ENCODE peak calls at places on chromosomes 5 and 9, in five cellular contexts. One of them, this sample, is unnamed.

GRCh38 chr5:91643796-91644195 is 260.7 kb upstream of the ARRDC3 start:
- DNase-seq in cardiac muscle cell: no peak
- DNase-seq in neural progenitor cell: no peak
- DNase-seq in HCT116: no peak
- DNase-seq in choroid plexus epithelial cell: peak; percentile 61
- DNase-seq in this sample: no peak

GRCh38 chr9:131008909-131009618 is at the start of gene LAMC3:
- DNase-seq in cardiac muscle cell: peak; percentile 70
- DNase-seq in neural progenitor cell: peak; percentile 61
- DNase-seq in HCT116: no peak
- DNase-seq in choroid plexus epithelial cell: no peak
- DNase-seq in this sample: no peak

GRCh38 chr9:16598316-16598715 is 272.2 kb downstream of the BNC2 start:
- DNase-seq in cardiac muscle cell: no peak
- DNase-seq in neural progenitor cell: no peak
- DNase-seq in HCT116: no peak
- DNase-seq in choroid plexus epithelial cell: peak; percentile 54
- DNase-seq in this sample: no peak

GRCh38 chr5:146158255-146158654 is 24.2 kb downstream of the LARS1 start:
- DNase-seq in cardiac muscle cell: no peak
- DNase-seq in neural progenitor cell: no peak
- DNase-seq in HCT116: no peak
- DNase-seq in choroid plexus epithelial cell: no peak
- DNase-seq in this sample: no peak

GRCh38 chr9:4196886-4197285 is 103.0 kb downstream of the GLIS3 start:
- DNase-seq in cardiac muscle cell: no peak
- DNase-seq in neural progenitor cell: no peak
- DNase-seq in HCT116: no peak
- DNase-seq in choroid plexus epithelial cell: peak; percentile 37
- DNase-seq in this sample: no peak

GRCh38 chr5:77285442-77285841 is 75.0 kb downstream of the PDE8B start:
- DNase-seq in cardiac muscle cell: no peak
- DNase-seq in neural progenitor cell: no peak
- DNase-seq in HCT116: no peak
- DNase-seq in choroid plexus epithelial cell: no peak
- DNase-seq in this sample: no peak

GRCh38 chr5:119578937-119579336 is 50.4 kb upstream of the FAM170A start:
- DNase-seq in cardiac muscle cell: peak; percentile 57
- DNase-seq in neural progenitor cell: peak; percentile 50
- DNase-seq in HCT116: peak; percentile 70
- DNase-seq in choroid plexus epithelial cell: peak; percentile 21
- DNase-seq in this sample: peak; percentile 21

GRCh38 chr9:128142061-128142460 is 7.2 kb upstream of the LCN2 start:
- DNase-seq in cardiac muscle cell: no peak
- DNase-seq in neural progenitor cell: no peak
- DNase-seq in HCT116: no peak
- DNase-seq in choroid plexus epithelial cell: no peak
- DNase-seq in this sample: no peak

GRCh38 chr5:59992206-59992605 is 98.7 kb upstream of the PDE4D start:
- DNase-seq in cardiac muscle cell: no peak
- DNase-seq in neural progenitor cell: no peak
- DNase-seq in HCT116: no peak
- DNase-seq in choroid plexus epithelial cell: no peak
- DNase-seq in this sample: no peak

GRCh38 chr9:117869287-117869686 is 165.1 kb downstream of the TLR4 start:
- DNase-seq in cardiac muscle cell: no peak
- DNase-seq in neural progenitor cell: no peak
- DNase-seq in HCT116: no peak
- DNase-seq in choroid plexus epithelial cell: no peak
- DNase-seq in this sample: no peak

GRCh38 chr9:36328798-36329411 is 70.7 kb upstream of the GNE start:
- DNase-seq in cardiac muscle cell: peak; percentile 75
- DNase-seq in neural progenitor cell: peak; percentile 68
- DNase-seq in HCT116: peak; percentile 63
- DNase-seq in choroid plexus epithelial cell: peak; percentile 87
- DNase-seq in this sample: peak; percentile 46

GRCh38 chr9:135130266-135130976 is 43.0 kb downstream of the OLFM1 start:
- DNase-seq in cardiac muscle cell: no peak
- DNase-seq in neural progenitor cell: no peak
- DNase-seq in HCT116: peak; percentile 63
- DNase-seq in choroid plexus epithelial cell: no peak
- DNase-seq in this sample: no peak

GRCh38 chr5:42944989-42945388 is 95.1 kb downstream of the ANXA2R start:
- DNase-seq in cardiac muscle cell: no peak
- DNase-seq in neural progenitor cell: no peak
- DNase-seq in HCT116: peak; percentile 24
- DNase-seq in choroid plexus epithelial cell: peak; percentile 90
- DNase-seq in this sample: no peak

GRCh38 chr9:71806916-71807315 is 38.6 kb upstream of the CEMIP2 start:
- DNase-seq in cardiac muscle cell: peak; percentile 86
- DNase-seq in neural progenitor cell: peak; percentile 85
- DNase-seq in HCT116: peak; percentile 73
- DNase-seq in choroid plexus epithelial cell: peak; percentile 87
- DNase-seq in this sample: peak; percentile 22

GRCh38 chr5:128478386-128479368 is 59.4 kb downstream of the FBN2 start:
- DNase-seq in cardiac muscle cell: no peak
- DNase-seq in neural progenitor cell: no peak
- DNase-seq in HCT116: no peak
- DNase-seq in choroid plexus epithelial cell: no peak
- DNase-seq in this sample: no peak

GRCh38 chr5:109322694-109323093 is 87.1 kb downstream of the PJA2 start:
- DNase-seq in cardiac muscle cell: no peak
- DNase-seq in neural progenitor cell: no peak
- DNase-seq in HCT116: no peak
- DNase-seq in choroid plexus epithelial cell: no peak
- DNase-seq in this sample: no peak

GRCh38 chr9:36995927-36996471 is 38.1 kb downstream of the PAX5 start:
- DNase-seq in cardiac muscle cell: peak; percentile 84
- DNase-seq in neural progenitor cell: peak; percentile 89
- DNase-seq in HCT116: peak; percentile 32
- DNase-seq in choroid plexus epithelial cell: peak; percentile 79
- DNase-seq in this sample: no peak

GRCh38 chr9:87271696-87272477 is 225.8 kb upstream of the DAPK1 start:
- DNase-seq in cardiac muscle cell: no peak
- DNase-seq in neural progenitor cell: no peak
- DNase-seq in HCT116: no peak
- DNase-seq in choroid plexus epithelial cell: peak; percentile 59
- DNase-seq in this sample: peak; percentile 22

DNA sequence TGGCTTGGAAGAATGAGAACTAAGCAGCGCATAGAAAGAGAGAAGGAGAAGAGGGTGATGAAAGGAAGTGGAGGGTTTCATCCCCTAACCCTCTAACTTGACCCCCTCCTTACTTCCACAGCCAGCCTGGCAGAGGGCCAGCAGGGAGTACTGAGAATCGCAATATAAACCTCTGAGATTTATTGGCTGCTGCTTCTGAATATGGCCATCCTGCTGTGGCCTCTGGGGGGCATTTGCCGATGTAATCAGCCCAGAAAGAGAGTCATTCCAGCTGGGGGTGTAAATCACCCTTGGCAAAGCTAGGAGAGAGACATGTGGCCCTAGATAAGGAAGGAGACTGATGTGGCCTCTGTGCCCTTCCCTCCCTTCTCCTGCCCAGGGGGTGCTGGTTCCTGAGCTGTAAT is 960 bp upstream of the GFRA3 start:
- DNase-seq in cardiac muscle cell: peak; percentile 20
- DNase-seq in neural progenitor cell: no peak
- DNase-seq in HCT116: no peak
- DNase-seq in choroid plexus epithelial cell: no peak
- DNase-seq in this sample: no peak
- TF ChIP-seq CTCF in cardiac muscle cell: no peak
- TF ChIP-seq CTCF in neural progenitor cell: no peak
- TF ChIP-seq CTCF in HCT116: no peak
- TF ChIP-seq CTCF in choroid plexus epithelial cell: no peak
- TF ChIP-seq CTCF in this sample: peak; percentile 4

DNA sequence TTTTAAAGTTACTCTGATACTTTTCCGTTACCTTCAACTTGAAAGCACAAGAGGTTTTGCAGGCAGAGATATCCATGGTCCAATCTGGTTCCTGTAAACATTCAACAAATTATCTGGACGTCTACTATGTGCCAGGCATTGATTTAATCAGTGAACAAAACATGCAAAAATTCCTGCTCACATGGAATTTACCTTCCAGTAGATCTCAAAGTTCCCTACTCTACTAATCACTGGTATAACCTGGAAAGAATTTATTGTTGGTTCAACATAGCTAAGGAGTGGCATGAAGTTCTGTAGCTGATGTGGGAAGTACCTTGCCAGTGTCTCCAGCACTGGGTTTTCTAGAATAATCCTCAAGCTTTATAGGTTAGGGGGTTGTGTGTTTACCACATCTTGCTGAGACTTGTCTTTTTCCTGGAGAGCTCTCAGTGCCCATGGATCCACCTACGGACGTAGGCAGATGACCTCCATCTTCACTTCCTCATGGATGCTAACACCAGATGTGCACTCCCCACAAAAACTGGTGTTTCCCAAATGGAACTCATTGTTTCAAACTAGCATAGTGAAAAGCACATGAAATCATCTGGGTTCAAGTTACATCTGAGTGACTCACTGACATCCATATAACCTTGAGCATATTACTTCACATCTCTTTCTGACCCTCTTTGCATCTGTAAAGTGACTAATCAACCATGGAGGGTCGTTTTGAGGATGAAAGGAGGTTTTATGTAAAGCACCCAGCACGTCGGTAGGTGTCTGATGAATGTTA is 10.0 kb downstream of the OCLN start:
- DNase-seq in cardiac muscle cell: no peak
- DNase-seq in neural progenitor cell: no peak
- DNase-seq in HCT116: no peak
- DNase-seq in choroid plexus epithelial cell: peak; percentile 79
- DNase-seq in this sample: no peak
- H3K4me3 ChIP-seq in cardiac muscle cell: no peak overlapping the region
- H3K4me3 ChIP-seq in neural progenitor cell: no peak overlapping the region
- H3K4me3 ChIP-seq in HCT116: peak overlapping the region; percentile 42
- H3K4me3 ChIP-seq in choroid plexus epithelial cell: no peak overlapping the region
- H3K4me3 ChIP-seq in this sample: no peak overlapping the region

DNA sequence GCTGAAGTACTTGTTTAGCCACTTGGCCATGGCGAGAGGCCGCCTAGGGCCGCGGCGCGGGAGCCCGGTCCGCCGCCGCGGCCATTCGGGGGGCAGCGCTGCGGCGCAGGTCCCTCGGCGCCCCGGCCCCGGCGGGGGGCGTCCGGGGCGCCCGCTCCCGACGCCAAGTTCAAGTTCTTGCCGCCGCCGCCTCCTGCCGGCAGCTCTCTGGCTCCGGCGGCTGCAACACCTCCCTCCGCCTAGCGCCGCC is 486 bp downstream of the SHB start:
- DNase-seq in cardiac muscle cell: peak; percentile 69
- DNase-seq in neural progenitor cell: no peak
- DNase-seq in HCT116: no peak
- DNase-seq in choroid plexus epithelial cell: peak; percentile 69
- DNase-seq in this sample: no peak
- TF ChIP-seq CTCF in cardiac muscle cell: peak; percentile 51
- TF ChIP-seq CTCF in neural progenitor cell: no peak
- TF ChIP-seq CTCF in HCT116: no peak
- TF ChIP-seq CTCF in choroid plexus epithelial cell: peak; percentile 58
- TF ChIP-seq CTCF in this sample: no peak

DNA sequence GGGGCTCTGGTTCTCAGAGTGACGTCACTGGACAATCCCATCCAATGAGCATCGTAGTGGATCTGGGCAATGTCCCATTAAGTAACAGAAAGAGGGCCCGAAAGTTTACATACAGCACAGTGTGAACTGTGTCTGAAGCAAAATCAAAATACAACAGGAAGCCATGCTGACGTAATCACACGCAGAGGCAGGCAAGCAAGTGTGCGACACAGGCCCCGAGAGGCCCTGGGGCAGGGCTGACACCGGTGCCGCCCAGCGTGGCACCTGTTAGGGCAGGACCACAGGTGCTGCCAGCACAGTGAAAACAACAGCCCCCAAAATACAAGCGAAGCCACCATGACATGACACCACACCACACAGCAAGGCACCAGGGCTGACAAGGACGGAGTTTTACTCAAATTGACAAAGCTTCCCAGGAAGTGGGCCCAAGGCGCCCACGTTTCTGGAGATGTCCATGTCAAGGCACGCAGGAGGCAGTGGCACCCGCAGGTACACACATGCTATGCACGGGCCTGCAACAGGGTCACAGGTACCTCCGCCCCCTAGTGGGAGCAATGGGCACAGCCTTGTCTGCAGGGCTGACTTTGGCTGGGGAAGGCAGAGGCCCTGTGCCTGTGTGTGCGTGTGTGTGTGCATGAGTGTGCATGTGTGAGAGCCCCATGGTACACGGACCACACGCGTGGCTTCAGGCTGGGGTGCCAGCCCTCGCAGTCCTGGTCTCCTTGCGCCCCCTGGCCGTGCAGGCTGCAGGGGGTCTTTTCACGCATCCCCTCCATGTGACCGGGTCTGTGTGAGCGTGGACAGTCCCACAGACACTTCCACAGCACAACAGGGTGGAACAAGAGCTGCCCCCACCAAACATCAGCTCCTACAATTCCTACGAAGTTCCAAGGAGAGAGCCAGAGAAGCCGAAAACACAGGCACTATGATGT is 19.6 kb downstream of the QSOX2 start:
- DNase-seq in cardiac muscle cell: peak; percentile 78
- DNase-seq in neural progenitor cell: peak; percentile 85
- DNase-seq in HCT116: peak; percentile 46
- DNase-seq in choroid plexus epithelial cell: peak; percentile 64
- DNase-seq in this sample: peak; percentile 45
- H3K4me3 ChIP-seq in cardiac muscle cell: no peak overlapping the region
- H3K4me3 ChIP-seq in neural progenitor cell: no peak overlapping the region
- H3K4me3 ChIP-seq in HCT116: no peak overlapping the region
- H3K4me3 ChIP-seq in choroid plexus epithelial cell: no peak overlapping the region
- H3K4me3 ChIP-seq in this sample: peak overlapping the region; percentile 18

GRCh38 chr5:9801908-9802307 is 171.8 kb upstream of the TAS2R1 start:
- DNase-seq in cardiac muscle cell: no peak
- DNase-seq in neural progenitor cell: no peak
- DNase-seq in HCT116: no peak
- DNase-seq in choroid plexus epithelial cell: no peak
- DNase-seq in this sample: no peak
- TF ChIP-seq CTCF in cardiac muscle cell: no peak
- TF ChIP-seq CTCF in neural progenitor cell: peak; percentile 16
- TF ChIP-seq CTCF in HCT116: no peak
- TF ChIP-seq CTCF in choroid plexus epithelial cell: no peak
- TF ChIP-seq CTCF in this sample: no peak

DNA sequence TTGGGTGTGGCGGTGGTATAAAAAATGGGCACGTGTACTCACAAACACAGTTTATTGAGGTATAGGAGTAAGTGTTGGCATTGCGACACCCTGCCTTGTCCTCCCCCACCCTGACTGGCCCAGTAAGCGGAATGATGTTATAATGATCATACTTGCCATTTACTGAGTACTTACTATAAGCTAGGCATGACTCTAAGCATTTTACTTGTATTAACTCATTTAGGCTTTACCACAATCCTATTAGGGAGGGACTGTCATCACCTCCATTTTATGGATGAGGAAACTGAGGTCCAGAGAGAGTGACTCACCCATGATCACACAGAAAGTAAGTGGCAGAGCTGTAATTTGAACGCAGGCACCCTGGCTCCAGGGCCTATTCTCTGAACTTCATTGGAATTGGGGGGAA is 2.3 kb downstream of the SMIM3 start:
- DNase-seq in cardiac muscle cell: no peak
- DNase-seq in neural progenitor cell: no peak
- DNase-seq in HCT116: no peak
- DNase-seq in choroid plexus epithelial cell: peak; percentile 57
- DNase-seq in this sample: no peak
- H3K4me3 ChIP-seq in cardiac muscle cell: no peak overlapping the region
- H3K4me3 ChIP-seq in neural progenitor cell: no peak overlapping the region
- H3K4me3 ChIP-seq in HCT116: no peak overlapping the region
- H3K4me3 ChIP-seq in choroid plexus epithelial cell: peak overlapping the region; percentile 89
- H3K4me3 ChIP-seq in this sample: no peak overlapping the region

GRCh38 chr5:139637438-139638089 is 10.6 kb upstream of the CXXC5 start:
- DNase-seq in cardiac muscle cell: peak; percentile 84
- DNase-seq in neural progenitor cell: peak; percentile 89
- DNase-seq in HCT116: no peak
- DNase-seq in choroid plexus epithelial cell: peak; percentile 80
- DNase-seq in this sample: no peak
- TF ChIP-seq CTCF in cardiac muscle cell: no peak
- TF ChIP-seq CTCF in neural progenitor cell: peak; percentile 22
- TF ChIP-seq CTCF in HCT116: no peak
- TF ChIP-seq CTCF in choroid plexus epithelial cell: peak; percentile 22
- TF ChIP-seq CTCF in this sample: no peak

GRCh38 chr9:111036068-111036789 is 2.0 kb downstream of the LPAR1 start:
- DNase-seq in cardiac muscle cell: no peak
- DNase-seq in neural progenitor cell: peak; percentile 79
- DNase-seq in HCT116: peak; percentile 1
- DNase-seq in choroid plexus epithelial cell: peak; percentile 75
- DNase-seq in this sample: no peak
- H3K4me3 ChIP-seq in cardiac muscle cell: no peak overlapping the region
- H3K4me3 ChIP-seq in neural progenitor cell: peak overlapping the region; percentile 98
- H3K4me3 ChIP-seq in HCT116: peak overlapping the region; percentile 85
- H3K4me3 ChIP-seq in choroid plexus epithelial cell: peak overlapping the region; percentile 88
- H3K4me3 ChIP-seq in this sample: no peak overlapping the region